ENCODE peak calls at places on chromosomes 2 and 18, in nine cellular contexts. C is adrenal gland, F is stomach, Q is cardiac muscle cell, A is type B pancreatic cell, Y is heart left ventricle, H is fibroblast of lung, L is endothelial cell of umbilical vein, O is astrocyte of the spinal cord. X is an unnamed sample.

GRCh38 chr2:240355001-240355891 is 80.2 kb upstream of the GPC1 start:
- DNase-seq in Q (peak), O (peak), L (no peak), A (no peak), C (peak), F (no peak), H (peak), Y (peak), X (peak)

GRCh38 chr2:146917430-146918037 is 927.3 kb upstream of the ACVR2A start:
- DNase-seq in A (no peak), F (no peak), H (no peak), O (no peak), Q (no peak), L (no peak), Y (no peak), C (no peak), X (peak)

GRCh38 chr2:198545411-198545810 is 741.0 kb downstream of the PLCL1 start:
- DNase-seq in C (no peak), A (no peak), H (peak), O (no peak), Q (no peak), Y (no peak), F (no peak), L (no peak), X (no peak)

GRCh38 chr2:80525152-80525551 is 220.6 kb upstream of the LRRTM1 start:
- DNase-seq in O (no peak), L (no peak), H (no peak), Q (no peak), A (no peak), F (no peak), Y (no peak), C (no peak), X (no peak)

GRCh38 chr18:36298113-36298701 is 694 bp downstream of the FHOD3 start:
- DNase-seq in C (no peak), O (no peak), L (no peak), A (no peak), F (no peak), Y (no peak), H (no peak), Q (no peak), X (no peak)

GRCh38 chr2:37460866-37461229 is 116.4 kb downstream of the QPCT start:
- DNase-seq in A (no peak), Y (no peak), F (no peak), C (no peak), H (no peak), L (no peak), Q (no peak), O (no peak), X (no peak)

GRCh38 chr18:62876828-62877227 is 161.5 kb downstream of the PHLPP1 start:
- DNase-seq in C (no peak), F (no peak), L (peak), H (peak), Y (no peak), Q (no peak), A (no peak), O (no peak), X (no peak)

GRCh38 chr2:85753525-85754312 is at the start of gene ATOH8:
- DNase-seq in Y (peak), A (no peak), Q (peak), O (peak), C (peak), L (peak), F (peak), H (peak), X (peak)

GRCh38 chr2:134522856-134523460 is 195.8 kb downstream of the TMEM163 start:
- DNase-seq in F (no peak), Q (no peak), C (no peak), H (no peak), L (no peak), O (no peak), A (no peak), Y (no peak), X (no peak)

GRCh38 chr2:157059036-157059435 is 198.5 kb upstream of the GALNT5 start:
- DNase-seq in O (no peak), C (no peak), F (no peak), H (no peak), L (no peak), A (no peak), Y (no peak), Q (no peak), X (no peak)

GRCh38 chr2:224646242-224646846 is 61.2 kb upstream of the CUL3 start:
- DNase-seq in C (no peak), H (no peak), Y (no peak), F (no peak), A (no peak), Q (peak), L (peak), O (peak), X (peak)

GRCh38 chr2:139230881-139231280 is 450.7 kb upstream of the NXPH2 start:
- DNase-seq in Q (no peak), A (no peak), F (no peak), O (no peak), L (no peak), C (no peak), Y (no peak), H (no peak), X (no peak)

GRCh38 chr2:178275600-178275999 is 81.3 kb downstream of the OSBPL6 start:
- DNase-seq in Y (no peak), L (no peak), H (no peak), A (no peak), Q (no peak), F (no peak), C (no peak), O (no peak), X (no peak)

DNA sequence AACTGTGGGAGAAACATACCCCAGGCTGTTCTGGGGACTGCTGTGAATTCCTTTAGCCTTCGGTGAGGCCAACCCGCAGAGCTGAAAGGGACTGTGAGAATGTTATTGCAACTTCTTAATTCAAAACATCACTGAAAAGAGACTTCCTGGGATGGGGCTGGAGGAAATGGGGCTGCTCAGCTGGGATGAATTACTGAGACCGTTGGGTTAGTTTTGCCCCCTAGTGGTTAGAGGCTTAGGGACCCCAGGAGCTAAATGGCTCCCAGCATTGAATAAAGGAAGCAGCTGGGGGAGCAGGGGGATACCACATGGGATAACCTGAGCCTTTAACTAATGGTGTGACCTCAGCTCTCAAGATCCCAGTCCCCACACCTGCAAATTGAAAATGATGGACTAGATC is 941.1 kb upstream of the FANCL start:
- DNase-seq in O (peak), A (no peak), F (no peak), C (no peak), H (peak), L (no peak), Q (no peak), Y (no peak), X (peak)
- TF ChIP-seq CTCF in O (peak), A (peak), F (peak), C (peak), H (peak), L (no peak), Q (peak), Y (peak), X (peak)

GRCh38 chr2:57760448-57760847 is 286.2 kb upstream of the VRK2 start:
- DNase-seq in O (no peak), Y (no peak), C (no peak), Q (no peak), L (no peak), H (no peak), A (no peak), F (no peak), X (no peak)

GRCh38 chr2:57758686-57759085 is 287.9 kb upstream of the VRK2 start:
- DNase-seq in F (no peak), O (no peak), C (no peak), A (no peak), Y (no peak), H (no peak), Q (peak), L (no peak), X (no peak)

GRCh38 chr2:57759131-57759530 is 287.5 kb upstream of the VRK2 start:
- DNase-seq in O (no peak), Y (no peak), A (no peak), H (no peak), C (no peak), Q (no peak), F (no peak), L (no peak), X (no peak)

GRCh38 chr2:57759822-57760300 is 286.7 kb upstream of the VRK2 start:
- DNase-seq in O (peak), A (peak), F (peak), Y (peak), Q (peak), C (peak), L (peak), H (peak), X (peak)
- TF ChIP-seq CTCF in O (peak), A (peak), F (peak), Y (peak), Q (peak), C (peak), L (peak), H (peak), X (peak)

GRCh38 chr2:231929961-231930600 is 3.9 kb upstream of the NPPC start:
- DNase-seq in C (no peak), L (no peak), A (peak), Q (peak), O (no peak), F (peak), Y (peak), H (no peak), X (peak)
- TF ChIP-seq CTCF in C (no peak), L (peak), A (peak), Q (peak), O (peak), F (no peak), Y (no peak), H (peak), X (peak)

GRCh38 chr18:32483002-32483401 is 12.3 kb upstream of the GAREM1 start:
- DNase-seq in F (no peak), A (no peak), Q (no peak), O (no peak), L (no peak), H (no peak), C (no peak), Y (no peak), X (no peak)

GRCh38 chr18:32482117-32482516 is 11.4 kb upstream of the GAREM1 start:
- DNase-seq in A (no peak), Y (no peak), O (no peak), H (no peak), F (no peak), L (no peak), Q (no peak), C (no peak), X (no peak)

GRCh38 chr18:32488078-32488477 is 17.4 kb upstream of the GAREM1 start:
- DNase-seq in F (no peak), L (no peak), C (no peak), Q (no peak), Y (no peak), O (no peak), H (no peak), A (no peak), X (no peak)
- TF ChIP-seq CTCF in F (no peak), L (no peak), C (no peak), Q (no peak), Y (no peak), O (no peak), H (no peak), A (no peak), X (no peak)